ENCODE peak calls at places on chromosome 21, in six cellular contexts. M is nephron progenitor cell; G is substantia nigra; K is activated CD4-positive, CD25-positive, alpha-beta regulatory T cell; F is right lobe of liver; C is AG09309. V is an unnamed sample.

GRCh38 chr21:46517361-46517760 is 58.7 kb downstream of the DIP2A start:
- DNase-seq in M (no peak), G (no peak), K (no peak), F (peak; percentile 85), C (no peak), V (peak; percentile 28)

GRCh38 chr21:31182231-31183129 is 144.2 kb upstream of the KRTAP19-8 start:
- DNase-seq in M (no peak), G (no peak), K (peak; percentile 35), F (no peak), C (no peak), V (no peak)

GRCh38 chr21:33695785-33696184 is 53.5 kb downstream of the ITSN1 start:
- DNase-seq in M (no peak), G (no peak), K (no peak), F (no peak), C (no peak), V (no peak)

GRCh38 chr21:41501919-41502318 is 6.0 kb downstream of the TMPRSS2 start:
- DNase-seq in M (no peak), G (no peak), K (no peak), F (peak; percentile 51), C (no peak), V (no peak)

GRCh38 chr21:31446206-31446900 is 102.3 kb upstream of the TIAM1 start:
- DNase-seq in M (no peak), G (no peak), K (no peak), F (no peak), C (no peak), V (no peak)

GRCh38 chr21:44949161-44950015 is 9.6 kb downstream of the SLX9 start:
- DNase-seq in M (peak; percentile 94), G (no peak), K (peak; percentile 83), F (peak; percentile 93), C (no peak), V (peak; percentile 77)

GRCh38 chr21:26405735-26406361 is 167.2 kb downstream of the CYYR1 start:
- DNase-seq in M (peak; percentile 7), G (no peak), K (no peak), F (no peak), C (peak; percentile 63), V (peak; percentile 87)

GRCh38 chr21:42421018-42421793 is 17.5 kb downstream of the UBASH3A start:
- DNase-seq in M (no peak), G (no peak), K (no peak), F (no peak), C (no peak), V (no peak)

GRCh38 chr21:24594082-24594481 is 1013.2 kb downstream of the MRPL39 start:
- DNase-seq in M (no peak), G (no peak), K (no peak), F (no peak), C (no peak), V (no peak)

GRCh38 chr21:16667395-16667794 is 845.4 kb upstream of the CXADR start:
- DNase-seq in M (no peak), G (no peak), K (no peak), F (no peak), C (no peak), V (no peak)

GRCh38 chr21:34690793-34691175 is 22.0 kb downstream of the CLIC6 start:
- DNase-seq in M (no peak), G (no peak), K (no peak), F (no peak), C (no peak), V (no peak)

GRCh38 chr21:45617021-45617930 is 26.2 kb upstream of the PCBP3 start:
- DNase-seq in M (peak; percentile 46), G (no peak), K (no peak), F (no peak), C (no peak), V (no peak)

GRCh38 chr21:16047857-16048256 is 318.1 kb downstream of the USP25 start:
- DNase-seq in M (no peak), G (no peak), K (no peak), F (no peak), C (peak; percentile 17), V (peak; percentile 17)

GRCh38 chr21:16082038-16082816 is 352.4 kb downstream of the USP25 start:
- DNase-seq in M (no peak), G (no peak), K (no peak), F (no peak), C (no peak), V (peak; percentile 52)

GRCh38 chr21:36494557-36494956 is 14.6 kb upstream of the CLDN14 start:
- DNase-seq in M (no peak), G (no peak), K (no peak), F (no peak), C (no peak), V (no peak)

GRCh38 chr21:29558331-29558730 is 259.6 kb downstream of the BACH1 start:
- DNase-seq in M (no peak), G (no peak), K (no peak), F (no peak), C (no peak), V (no peak)

GRCh38 chr21:46160563-46161179 is 5.3 kb upstream of the FTCD start:
- DNase-seq in M (no peak), G (no peak), K (no peak), F (no peak), C (no peak), V (no peak)

GRCh38 chr21:44527983-44528633 is 11.9 kb downstream of the KRTAP10-1 start:
- DNase-seq in M (no peak), G (no peak), K (no peak), F (peak; percentile 18), C (no peak), V (no peak)

GRCh38 chr21:32329776-32330175 is 31.1 kb downstream of the MRAP start:
- DNase-seq in M (no peak), G (no peak), K (no peak), F (no peak), C (no peak), V (no peak)

GRCh38 chr21:35303085-35303484 is 254.0 kb upstream of the RUNX1 start:
- DNase-seq in M (no peak), G (no peak), K (no peak), F (no peak), C (peak; percentile 84), V (peak; percentile 81)

GRCh38 chr21:36688324-36688723 is 10.6 kb upstream of the SIM2 start:
- DNase-seq in M (no peak), G (no peak), K (no peak), F (no peak), C (no peak), V (no peak)

V was measured in choroid plexus epithelial cell.